ENCODE peak calls at places on chromosomes 5 and 9, in four cellular contexts. L is stimulated activated CD4-positive, alpha-beta T cell treated with anti-CD3 and anti-CD28 coated beads, Interleukin-15, amount 100 ng/mL, for 24 hours; T is nephron progenitor cell; U is kidney tubule cell. Y is an unnamed sample.

GRCh38 chr5:116303810-116304209 is 219.0 kb downstream of the COMMD10 start:
- DNase-seq in L (no peak), T (no peak), U (no peak), Y (no peak)

GRCh38 chr5:134553816-134554215 is 28.3 kb downstream of the JADE2 start:
- DNase-seq in L (no peak), T (no peak), U (no peak), Y (no peak)

GRCh38 chr9:131748411-131748955 is 8.6 kb upstream of the RAPGEF1 start:
- DNase-seq in L (no peak), T (no peak), U (no peak), Y (no peak)

GRCh38 chr5:73998496-73998895 is 372.5 kb downstream of the ARHGEF28 start:
- DNase-seq in L (no peak), T (no peak), U (no peak), Y (no peak)

GRCh38 chr5:112479418-112479817 is 60.3 kb upstream of the EPB41L4A start:
- DNase-seq in L (no peak), T (no peak), U (peak), Y (no peak)

GRCh38 chr9:133691659-133692363 is 46.3 kb downstream of the SARDH start:
- DNase-seq in L (peak), T (no peak), U (peak), Y (no peak)

GRCh38 chr5:151202381-151203139 is 21.3 kb downstream of the CCDC69 start:
- DNase-seq in L (peak), T (no peak), U (peak), Y (no peak)

GRCh38 chr5:159877894-159878448 is 38.3 kb upstream of the ADRA1B start:
- DNase-seq in L (no peak), T (no peak), U (no peak), Y (no peak)

GRCh38 chr5:14813747-14814146 is 57.8 kb downstream of the ANKH start:
- DNase-seq in L (no peak), T (no peak), U (no peak), Y (no peak)